ENCODE peak calls at places on chromosomes 2 and 18, in four cellular contexts. One of them, this sample, is unnamed.

GRCh38 chr2:8263931-8264330 is 417.9 kb upstream of the ID2 start:
- DNase-seq in HFF-Myc: no peak
- DNase-seq in RWPE2: no peak
- DNase-seq in GM12865: no peak
- DNase-seq in this sample: no peak

GRCh38 chr18:59388817-59389216 is 29.8 kb upstream of the LMAN1 start:
- DNase-seq in RWPE2: no peak
- DNase-seq in GM12865: no peak
- DNase-seq in HFF-Myc: no peak
- DNase-seq in this sample: no peak

GRCh38 chr2:28344756-28345291 is 47.8 kb upstream of the FOSL2 start:
- DNase-seq in GM12865: no peak
- DNase-seq in HFF-Myc: no peak
- DNase-seq in RWPE2: no peak
- DNase-seq in this sample: peak

GRCh38 chr2:130869441-130870160 is 32.9 kb downstream of the ARHGEF4 start:
- DNase-seq in RWPE2: no peak
- DNase-seq in GM12865: no peak
- DNase-seq in HFF-Myc: no peak
- DNase-seq in this sample: no peak

GRCh38 chr2:78606895-78607294 is 418.6 kb upstream of the REG3G start:
- DNase-seq in HFF-Myc: no peak
- DNase-seq in RWPE2: no peak
- DNase-seq in GM12865: no peak
- DNase-seq in this sample: no peak

GRCh38 chr18:51666717-51667320 is 469.3 kb upstream of the MEX3C start:
- DNase-seq in HFF-Myc: no peak
- DNase-seq in RWPE2: no peak
- DNase-seq in GM12865: no peak
- DNase-seq in this sample: no peak

GRCh38 chr18:63267990-63268721 is 51.4 kb downstream of the BCL2 start:
- DNase-seq in HFF-Myc: no peak
- DNase-seq in GM12865: peak
- DNase-seq in RWPE2: no peak
- DNase-seq in this sample: no peak

GRCh38 chr2:195238366-195238765 is 418.7 kb upstream of the SLC39A10 start:
- DNase-seq in RWPE2: no peak
- DNase-seq in GM12865: no peak
- DNase-seq in HFF-Myc: no peak
- DNase-seq in this sample: no peak

GRCh38 chr2:62200291-62200841 is 4.5 kb downstream of the B3GNT2 start:
- DNase-seq in RWPE2: no peak
- DNase-seq in HFF-Myc: no peak
- DNase-seq in GM12865: peak
- DNase-seq in this sample: no peak

DNA sequence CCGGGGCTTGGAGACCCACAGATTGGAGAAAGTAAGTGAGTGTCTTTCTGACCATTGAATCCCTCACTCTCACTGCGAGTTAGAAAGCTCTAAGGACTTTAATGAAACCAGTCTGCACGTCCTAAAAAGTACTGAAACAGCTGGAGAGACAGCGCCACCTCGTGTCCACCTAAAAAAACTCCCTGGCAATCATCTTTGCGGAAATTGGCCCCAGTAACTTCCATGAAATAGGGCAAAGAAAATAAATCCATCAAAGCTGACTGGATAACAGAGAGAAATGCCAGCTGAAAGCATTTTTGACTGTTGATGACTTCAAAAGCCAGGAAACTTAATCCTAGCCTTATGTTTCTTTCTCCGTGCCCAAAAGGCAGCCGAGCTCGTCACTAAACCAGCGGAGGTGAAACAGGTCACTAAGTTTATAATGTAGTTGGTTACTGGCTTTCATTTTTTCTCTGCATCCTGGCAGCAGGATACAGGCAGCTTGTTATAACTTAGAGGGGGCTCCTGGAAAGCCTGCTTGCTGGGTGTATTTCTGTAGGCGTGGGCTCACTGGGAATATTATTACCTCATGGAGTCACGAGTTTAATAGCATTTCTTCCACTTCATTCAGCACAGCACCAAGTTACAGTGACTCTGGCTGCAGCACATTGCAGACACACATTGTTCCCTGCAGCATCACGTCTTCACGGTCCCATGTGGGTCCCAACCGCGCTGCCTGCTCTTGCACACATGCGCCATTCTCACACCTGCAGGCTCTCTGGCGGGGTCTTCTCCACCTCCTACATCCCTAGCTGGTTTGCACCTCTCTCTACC is 266.5 kb downstream of the HRH4 start:
- DNase-seq in RWPE2: no peak
- DNase-seq in HFF-Myc: peak
- DNase-seq in GM12865: peak
- DNase-seq in this sample: no peak
- TF ChIP-seq CTCF in RWPE2: peak
- TF ChIP-seq CTCF in HFF-Myc: peak
- TF ChIP-seq CTCF in GM12865: peak
- TF ChIP-seq CTCF in this sample: peak

GRCh38 chr18:76495435-76496199 is 575 bp upstream of the ZNF516 start:
- DNase-seq in HFF-Myc: no peak
- DNase-seq in RWPE2: no peak
- DNase-seq in GM12865: peak
- DNase-seq in this sample: no peak
- TF ChIP-seq CTCF in HFF-Myc: no peak
- TF ChIP-seq CTCF in RWPE2: no peak
- TF ChIP-seq CTCF in GM12865: no peak
- TF ChIP-seq CTCF in this sample: no peak

GRCh38 chr2:235607541-235608199 is 113.8 kb downstream of the AGAP1 start:
- DNase-seq in GM12865: no peak
- DNase-seq in HFF-Myc: no peak
- DNase-seq in RWPE2: no peak
- DNase-seq in this sample: no peak
- TF ChIP-seq CTCF in GM12865: no peak
- TF ChIP-seq CTCF in HFF-Myc: no peak
- TF ChIP-seq CTCF in RWPE2: no peak
- TF ChIP-seq CTCF in this sample: no peak

GRCh38 chr2:75136001-75136400 is 63.3 kb downstream of the TACR1 start:
- DNase-seq in HFF-Myc: no peak
- DNase-seq in RWPE2: no peak
- DNase-seq in GM12865: no peak
- DNase-seq in this sample: no peak

GRCh38 chr2:75133621-75134020 is 65.7 kb downstream of the TACR1 start:
- DNase-seq in RWPE2: no peak
- DNase-seq in HFF-Myc: no peak
- DNase-seq in GM12865: no peak
- DNase-seq in this sample: no peak

GRCh38 chr2:75134802-75135201 is 64.5 kb downstream of the TACR1 start:
- DNase-seq in GM12865: no peak
- DNase-seq in RWPE2: no peak
- DNase-seq in HFF-Myc: no peak
- DNase-seq in this sample: no peak

DNA sequence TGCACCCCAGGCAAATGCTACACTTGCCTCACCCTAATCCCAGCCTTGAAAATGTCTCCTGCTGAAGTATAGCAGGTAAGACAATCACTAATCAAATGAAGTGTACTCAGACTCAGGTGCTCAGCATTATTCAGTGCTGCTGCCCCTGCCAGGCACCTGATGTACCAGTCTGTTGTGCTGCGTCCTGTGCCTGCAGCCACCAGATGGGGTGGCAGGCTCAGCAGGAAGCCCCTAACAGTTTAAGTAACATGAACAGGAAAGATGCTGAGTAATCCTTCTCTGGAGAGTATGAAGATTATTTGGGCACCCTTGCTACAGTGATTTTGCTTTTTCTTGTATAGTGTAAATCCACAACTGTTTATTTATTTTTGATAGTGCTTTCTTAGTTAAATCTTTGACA is 69.1 kb downstream of the TACR1 start:
- DNase-seq in HFF-Myc: no peak
- DNase-seq in GM12865: peak
- DNase-seq in RWPE2: no peak
- DNase-seq in this sample: no peak
- TF ChIP-seq CTCF in HFF-Myc: peak
- TF ChIP-seq CTCF in GM12865: no peak
- TF ChIP-seq CTCF in RWPE2: peak
- TF ChIP-seq CTCF in this sample: no peak

GRCh38 chr2:23564618-23564967 is 179.6 kb downstream of the KLHL29 start:
- DNase-seq in HFF-Myc: no peak
- DNase-seq in GM12865: no peak
- DNase-seq in RWPE2: no peak
- DNase-seq in this sample: no peak

GRCh38 chr2:23563673-23564617 is 179.0 kb downstream of the KLHL29 start:
- DNase-seq in GM12865: no peak
- DNase-seq in RWPE2: no peak
- DNase-seq in HFF-Myc: peak
- DNase-seq in this sample: no peak

GRCh38 chr2:23565814-23566213 is 180.8 kb downstream of the KLHL29 start:
- DNase-seq in HFF-Myc: no peak
- DNase-seq in GM12865: no peak
- DNase-seq in RWPE2: no peak
- DNase-seq in this sample: no peak

GRCh38 chr2:23566236-23567142 is 181.5 kb downstream of the KLHL29 start:
- DNase-seq in HFF-Myc: no peak
- DNase-seq in GM12865: peak
- DNase-seq in RWPE2: no peak
- DNase-seq in this sample: no peak

GRCh38 chr2:23565374-23565773 is 180.4 kb downstream of the KLHL29 start:
- DNase-seq in HFF-Myc: no peak
- DNase-seq in GM12865: no peak
- DNase-seq in RWPE2: no peak
- DNase-seq in this sample: no peak
- TF ChIP-seq CTCF in HFF-Myc: no peak
- TF ChIP-seq CTCF in GM12865: no peak
- TF ChIP-seq CTCF in RWPE2: no peak
- TF ChIP-seq CTCF in this sample: no peak

GRCh38 chr2:1136071-1136470 is 185.4 kb downstream of the SNTG2 start:
- DNase-seq in GM12865: no peak
- DNase-seq in HFF-Myc: no peak
- DNase-seq in RWPE2: no peak
- DNase-seq in this sample: no peak
- TF ChIP-seq CTCF in GM12865: no peak
- TF ChIP-seq CTCF in HFF-Myc: peak
- TF ChIP-seq CTCF in RWPE2: peak
- TF ChIP-seq CTCF in this sample: peak

DNA sequence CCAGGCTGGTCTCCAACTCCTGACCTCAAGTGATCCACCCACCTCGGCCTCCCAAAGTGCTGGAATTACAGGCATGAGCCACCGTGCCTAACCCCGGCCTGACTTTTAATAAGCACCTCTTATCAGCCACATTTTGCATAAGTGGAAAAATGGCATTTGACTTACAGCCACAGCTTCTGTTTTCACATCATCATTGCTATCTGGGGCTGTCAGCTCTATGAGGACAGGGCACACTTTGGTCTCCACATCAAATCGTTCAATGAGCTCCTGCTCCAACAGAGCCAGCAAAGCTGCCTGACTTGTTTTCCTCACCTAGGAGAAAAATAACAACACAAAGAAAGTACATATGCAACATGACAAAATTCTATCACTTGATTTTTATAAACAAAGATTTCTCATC is 26.4 kb downstream of the PPP4R1 start:
- DNase-seq in RWPE2: no peak
- DNase-seq in GM12865: no peak
- DNase-seq in HFF-Myc: no peak
- DNase-seq in this sample: no peak
- TF ChIP-seq CTCF in RWPE2: no peak
- TF ChIP-seq CTCF in GM12865: no peak
- TF ChIP-seq CTCF in HFF-Myc: no peak
- TF ChIP-seq CTCF in this sample: no peak

DNA sequence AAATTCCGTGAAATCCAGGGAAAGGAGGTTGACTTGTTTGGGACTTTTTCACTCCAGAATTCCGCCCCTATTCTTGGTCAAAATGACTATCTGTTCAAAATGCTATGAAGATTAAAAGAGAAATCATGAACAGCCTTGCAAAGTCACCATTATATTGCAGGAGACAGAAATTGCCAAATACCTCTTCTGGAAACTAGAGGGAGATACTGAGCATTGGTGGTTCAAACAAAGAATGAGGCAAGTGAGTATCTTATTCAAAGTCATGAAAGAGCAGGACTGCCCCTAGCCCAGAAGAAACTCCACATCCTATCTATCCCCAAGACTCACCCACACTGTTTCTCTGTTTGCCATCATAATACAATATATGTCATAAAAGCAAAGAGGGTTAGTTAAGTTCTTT is 862.3 kb upstream of the POU3F3 start:
- DNase-seq in RWPE2: no peak
- DNase-seq in GM12865: peak
- DNase-seq in HFF-Myc: no peak
- DNase-seq in this sample: no peak
- TF ChIP-seq CTCF in RWPE2: peak
- TF ChIP-seq CTCF in GM12865: peak
- TF ChIP-seq CTCF in HFF-Myc: no peak
- TF ChIP-seq CTCF in this sample: peak

GRCh38 chr2:190407662-190408537 is at the start of gene MFSD6:
- DNase-seq in HFF-Myc: no peak
- DNase-seq in RWPE2: no peak
- DNase-seq in GM12865: peak
- DNase-seq in this sample: no peak
- TF ChIP-seq CTCF in HFF-Myc: no peak
- TF ChIP-seq CTCF in RWPE2: peak
- TF ChIP-seq CTCF in GM12865: no peak
- TF ChIP-seq CTCF in this sample: no peak